ENCODE peak calls at places on chromosomes 5 and 9, in seven cellular contexts. V, P, D, U, Y, K and W are unnamed samples.

GRCh38 chr5:65625743-65626142 is 916 bp downstream of the SHLD3 start:
- DNase-seq in V (no peak), U (no peak), D (no peak), Y (no peak), K (no peak), P (no peak), W (no peak)

GRCh38 chr5:137497396-137498290 is 1.5 kb downstream of the SPOCK1 start:
- DNase-seq in Y (peak; percentile 71), P (no peak), D (peak; percentile 39), U (no peak), K (peak; percentile 33), V (no peak), W (no peak)

GRCh38 chr5:107874810-107875209 is 204.1 kb upstream of the EFNA5 start:
- DNase-seq in U (no peak), V (no peak), D (no peak), Y (no peak), K (peak; percentile 72), P (no peak), W (no peak)

GRCh38 chr5:169861934-169862333 is 118.4 kb downstream of the INSYN2B start:
- DNase-seq in P (no peak), K (peak; percentile 76), U (no peak), Y (no peak), V (no peak), D (no peak), W (no peak)

GRCh38 chr9:134377976-134378375 is 51.7 kb downstream of the RXRA start:
- DNase-seq in P (peak; percentile 89), U (no peak), Y (peak; percentile 90), K (peak; percentile 46), V (peak; percentile 95), D (no peak), W (no peak)

GRCh38 chr5:134124289-134125194 is 10.1 kb downstream of the TCF7 start:
- DNase-seq in D (no peak), Y (no peak), K (peak; percentile 97), U (no peak), P (no peak), V (no peak), W (no peak)

GRCh38 chr5:132886064-132886823 is 12.8 kb downstream of the LEAP2 start:
- DNase-seq in U (no peak), P (no peak), D (no peak), Y (no peak), V (no peak), K (no peak), W (no peak)

GRCh38 chr9:79663299-79663698 is 91.5 kb downstream of the TLE4 start:
- DNase-seq in P (no peak), V (no peak), K (peak; percentile 48), Y (no peak), D (no peak), U (no peak), W (no peak)

GRCh38 chr5:61262080-61262479 is 70.0 kb upstream of the ZSWIM6 start:
- DNase-seq in K (no peak), P (no peak), U (no peak), D (no peak), V (no peak), Y (no peak), W (no peak)

GRCh38 chr9:114501786-114502682 is 3.2 kb downstream of the WHRN start:
- DNase-seq in K (peak; percentile 44), V (no peak), D (no peak), U (no peak), P (no peak), Y (peak; percentile 70), W (no peak)

GRCh38 chr9:91758491-91758981 is 191.5 kb downstream of the ROR2 start:
- DNase-seq in D (peak; percentile 83), P (no peak), V (no peak), U (peak; percentile 54), Y (peak; percentile 63), K (peak; percentile 81), W (no peak)

GRCh38 chr5:2184024-2184362 is 301.3 kb upstream of the IRX4 start:
- DNase-seq in V (no peak), U (peak; percentile 3), K (no peak), D (no peak), Y (peak; percentile 60), P (no peak), W (no peak)

GRCh38 chr9:85430659-85431370 is 310.9 kb downstream of the AGTPBP1 start:
- DNase-seq in V (no peak), D (no peak), P (no peak), U (no peak), K (no peak), Y (peak; percentile 82), W (no peak)

GRCh38 chr9:87497604-87498045 is at the start of gene DAPK1:
- DNase-seq in U (peak; percentile 73), D (peak; percentile 83), V (peak; percentile 68), P (no peak), K (peak; percentile 37), Y (peak; percentile 67), W (peak; percentile 71)

GRCh38 chr9:76756273-76756650 is 8.0 kb upstream of the PCA3 start:
- DNase-seq in K (peak; percentile 73), V (peak; percentile 53), D (peak; percentile 59), Y (no peak), U (no peak), P (no peak), W (no peak)

GRCh38 chr9:4883326-4883873 is 90.7 kb downstream of the RCL1 start:
- DNase-seq in U (no peak), K (no peak), P (no peak), Y (no peak), V (no peak), D (no peak), W (no peak)

GRCh38 chr9:34380511-34381315 is 4.0 kb upstream of the MYORG start:
- DNase-seq in K (peak; percentile 86), V (peak; percentile 91), P (peak; percentile 88), Y (peak; percentile 88), U (peak; percentile 56), D (peak; percentile 92), W (peak; percentile 65)

GRCh38 chr5:77003246-77003645 is 27.0 kb upstream of the AGGF1 start:
- DNase-seq in U (no peak), V (no peak), K (no peak), Y (no peak), D (no peak), P (no peak), W (no peak)

GRCh38 chr5:151696470-151697061 is 9.9 kb upstream of the SPARC start:
- DNase-seq in D (peak; percentile 55), K (peak; percentile 96), P (peak; percentile 90), U (no peak), V (peak; percentile 60), Y (peak; percentile 80), W (no peak)

DNA sequence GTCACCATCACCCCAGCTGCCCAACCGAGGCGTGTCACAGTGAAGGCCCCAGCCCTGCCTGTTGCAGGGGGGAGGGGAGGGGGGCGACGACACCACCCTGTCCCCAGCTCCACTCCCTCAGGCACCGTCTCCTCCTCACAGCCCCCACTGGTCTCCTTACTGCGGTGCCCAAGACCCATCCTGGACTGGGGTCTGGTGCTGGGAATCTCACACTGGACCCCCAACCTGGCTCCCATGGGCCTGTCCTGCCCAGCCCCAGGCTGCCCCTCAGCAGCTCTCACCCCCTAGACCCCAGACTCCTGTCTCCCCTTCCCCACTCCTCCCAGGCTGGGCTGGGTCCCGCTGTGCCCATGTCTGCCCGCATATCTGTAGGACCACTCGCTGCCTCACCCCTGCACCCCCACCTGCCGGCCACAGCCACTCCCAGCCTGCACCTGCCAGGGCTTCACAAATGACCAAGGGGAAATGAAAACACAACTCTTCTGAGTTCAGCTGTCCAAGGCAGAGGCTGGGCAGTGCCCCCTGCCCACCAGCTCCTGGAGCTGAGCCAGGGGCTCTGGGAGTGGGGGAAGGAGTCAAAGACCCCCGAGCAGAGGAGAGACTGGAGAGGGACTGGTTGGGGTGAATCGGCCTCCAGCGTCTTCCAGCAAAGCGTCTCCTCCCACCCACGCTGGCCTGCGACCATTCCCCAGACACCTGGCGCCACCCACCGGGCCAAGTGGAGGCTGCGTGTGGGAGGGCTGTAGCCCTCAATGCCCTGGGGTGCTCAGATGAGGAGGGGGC is 32.6 kb upstream of the EGFL7 start:
- DNase-seq in D (peak; percentile 84), P (no peak), U (peak; percentile 73), V (peak; percentile 72), Y (no peak), K (peak; percentile 63), W (peak; percentile 63)
- TF ChIP-seq CTCF in D (peak; percentile 85), P (peak; percentile 23), U (peak; percentile 73), V (peak; percentile 18), Y (peak; percentile 15), K (peak; percentile 56), W (peak; percentile 63)

DNA sequence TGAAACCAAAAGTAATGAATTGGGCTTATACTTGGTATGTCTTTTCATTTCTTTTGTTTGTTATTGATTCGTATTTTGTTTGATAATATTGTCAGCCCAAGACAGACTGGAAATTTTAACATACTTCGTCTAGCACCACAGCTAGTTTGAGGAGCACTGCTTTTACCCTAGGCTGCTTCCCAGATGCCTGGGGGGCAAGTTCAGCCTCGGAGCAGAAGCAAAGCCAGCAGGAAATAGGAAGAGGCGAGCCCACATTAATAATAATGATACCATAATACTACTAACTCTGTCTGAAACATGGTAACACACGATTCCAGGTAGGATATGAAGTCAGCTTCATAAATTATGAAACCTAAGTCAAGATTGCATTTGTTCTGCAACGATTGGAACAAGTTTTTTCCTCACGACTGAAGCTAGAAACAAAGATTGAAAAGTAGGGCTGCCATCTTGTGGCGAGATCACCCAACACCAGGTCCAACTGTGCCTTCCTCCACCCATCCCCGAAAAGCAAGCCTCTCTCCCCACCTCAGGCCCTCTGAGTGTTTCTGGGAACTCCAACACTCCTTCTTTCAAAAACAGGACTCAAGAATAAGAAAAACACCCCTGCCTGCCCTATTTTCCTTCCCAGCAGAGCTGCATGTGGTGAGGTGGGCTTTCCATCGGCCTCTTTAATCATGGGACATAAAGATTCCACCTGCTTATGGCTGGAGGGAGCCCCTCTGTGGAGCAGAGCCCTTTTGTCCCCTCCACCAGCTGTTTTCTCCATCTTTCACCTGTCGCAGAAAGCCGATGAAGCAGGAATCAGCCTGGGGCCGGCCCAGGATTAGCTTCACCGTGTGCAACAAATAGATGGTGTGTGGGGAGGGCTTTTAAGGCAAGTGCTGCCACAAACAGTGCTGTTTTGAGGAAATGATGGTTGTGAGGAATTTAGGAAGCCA is 236.3 kb downstream of the CAAP1 start:
- DNase-seq in D (peak; percentile 59), K (no peak), V (no peak), U (no peak), P (no peak), Y (no peak), W (no peak)
- TF ChIP-seq CTCF in D (peak; percentile 71), K (peak; percentile 46), V (no peak), U (peak; percentile 65), P (no peak), Y (no peak), W (no peak)

GRCh38 chr5:20028506-20028905 is 40.5 kb upstream of the CDH18 start:
- DNase-seq in K (peak; percentile 1), Y (no peak), V (no peak), U (no peak), P (no peak), D (no peak), W (no peak)
- TF ChIP-seq CTCF in K (no peak), Y (no peak), V (no peak), U (no peak), P (no peak), D (no peak), W (no peak)

DNA sequence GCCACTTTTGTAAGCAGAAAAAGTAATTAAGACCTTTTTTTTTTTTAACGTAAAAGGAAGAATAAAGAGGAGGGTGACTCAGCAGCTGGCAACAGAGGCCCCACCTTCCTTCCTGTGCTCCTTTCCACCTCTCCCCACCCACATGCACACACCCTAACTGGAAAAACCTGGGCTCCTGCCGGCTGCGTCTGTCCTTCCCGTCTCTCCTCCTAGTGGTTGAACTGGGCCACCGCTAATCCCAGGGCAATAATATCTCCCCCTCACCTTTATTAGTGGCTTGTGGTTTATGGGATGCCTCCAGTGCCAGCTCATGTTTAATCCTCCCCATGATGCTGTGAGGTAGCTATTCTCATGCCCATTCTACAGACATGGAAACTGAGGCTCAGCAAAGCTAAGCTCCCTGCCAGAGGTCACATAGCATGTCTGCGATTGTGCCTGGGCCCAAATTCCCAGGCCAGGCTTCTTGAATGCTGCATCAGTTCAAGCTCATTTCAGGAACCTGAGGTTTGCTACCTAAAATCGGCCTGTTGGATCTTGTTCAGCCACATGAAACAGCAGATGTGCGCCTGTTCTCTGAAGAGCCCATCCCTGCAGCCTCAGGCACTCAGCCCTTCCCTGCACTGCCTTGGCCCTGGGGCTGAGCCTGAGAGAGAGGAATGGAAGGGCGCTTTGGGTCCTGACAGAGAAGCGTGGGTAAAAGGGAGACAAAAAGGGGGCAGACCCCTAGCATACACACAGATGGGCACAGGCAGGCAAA is 61.0 kb upstream of the IL17B start:
- DNase-seq in Y (no peak), D (peak; percentile 92), P (no peak), K (peak; percentile 62), V (peak; percentile 87), U (no peak), W (no peak)
- TF ChIP-seq CTCF in Y (no peak), D (peak; percentile 73), P (peak; percentile 43), K (peak; percentile 38), V (no peak), U (peak; percentile 51), W (no peak)